ENCODE peak calls at places on chromosomes 6 and 20, in nine cellular contexts. T is brain microvascular endothelial cell; W is pancreas; N is T-helper 1 cell; D is T-helper 2 cell; I is naive thymus-derived CD8-positive, alpha-beta T cell; P is HEK293T; Q is stimulated activated CD4-positive, alpha-beta T cell treated with anti-CD3 and anti-CD28 coated beads, Interleukin-12 subunit alpha, Interleukin-12 subunit beta, amount 100 ng/mL, for 4 hours; U is NCI-H2029. Z is an unnamed sample.

GRCh38 chr6:107328081-107328480 is 131.3 kb downstream of the PDSS2 start:
- DNase-seq in D (no peak), T (no peak), N (no peak), U (no peak), P (no peak), Q (no peak), W (no peak), I (no peak), Z (no peak)

GRCh38 chr20:7113577-7114466 is 346.3 kb downstream of the BMP2 start:
- DNase-seq in U (no peak), I (no peak), P (peak), Q (no peak), W (no peak), N (no peak), T (peak), D (no peak), Z (peak)

GRCh38 chr20:34680586-34680985 is 3.7 kb upstream of the PIGU start:
- DNase-seq in W (no peak), U (no peak), D (no peak), N (no peak), Q (no peak), P (no peak), I (no peak), T (no peak), Z (no peak)

GRCh38 chr6:159606786-159607185 is 86.3 kb downstream of the SOD2 start:
- DNase-seq in I (no peak), U (no peak), W (no peak), Q (no peak), D (no peak), N (no peak), T (no peak), P (no peak), Z (no peak)

GRCh38 chr6:25250878-25251277 is 28.3 kb upstream of the CARMIL1 start:
- DNase-seq in U (no peak), I (no peak), P (no peak), W (no peak), N (no peak), T (peak), Q (no peak), D (no peak), Z (no peak)

GRCh38 chr6:67722861-67723261 is 912.2 kb upstream of the ADGRB3 start:
- DNase-seq in Q (no peak), U (no peak), N (no peak), D (no peak), W (no peak), T (no peak), I (peak), P (no peak), Z (no peak)

GRCh38 chr6:42520786-42521607 is 42.8 kb upstream of the UBR2 start:
- DNase-seq in T (peak), I (no peak), N (no peak), Q (no peak), U (no peak), W (no peak), D (no peak), P (no peak), Z (no peak)

GRCh38 chr20:60381643-60382400 is 423.6 kb downstream of the CDH26 start:
- DNase-seq in D (no peak), U (no peak), W (no peak), N (no peak), Q (no peak), I (no peak), P (no peak), T (peak), Z (no peak)

GRCh38 chr6:105402090-105402980 is 547 bp downstream of the PREP start:
- DNase-seq in U (no peak), P (peak), D (peak), W (no peak), I (no peak), Q (no peak), N (peak), T (peak), Z (no peak)

GRCh38 chr6:21496749-21497148 is 96.8 kb upstream of the SOX4 start:
- DNase-seq in U (no peak), D (no peak), T (no peak), P (no peak), W (no peak), N (no peak), Q (no peak), I (no peak), Z (no peak)

GRCh38 chr6:111242452-111242851 is 155.1 kb downstream of the SLC16A10 start:
- DNase-seq in T (peak), U (no peak), W (no peak), I (no peak), D (no peak), P (no peak), Q (no peak), N (no peak), Z (no peak)

GRCh38 chr20:64114356-64114971 is 7.1 kb upstream of the NPBWR2 start:
- DNase-seq in D (no peak), U (no peak), W (no peak), P (no peak), N (no peak), T (no peak), I (peak), Q (no peak), Z (no peak)

GRCh38 chr6:101083533-101084172 is 202.5 kb upstream of the ASCC3 start:
- DNase-seq in Q (no peak), D (no peak), U (no peak), W (no peak), T (peak), P (no peak), N (no peak), I (no peak), Z (no peak)

GRCh38 chr6:192313-192664 is 100.0 kb upstream of the DUSP22 start:
- DNase-seq in I (no peak), Q (no peak), D (no peak), U (no peak), T (no peak), P (no peak), W (no peak), N (no peak), Z (no peak)

GRCh38 chr6:150420926-150421325 is 52.1 kb downstream of the IYD start:
- DNase-seq in N (no peak), D (no peak), I (no peak), W (no peak), U (no peak), T (no peak), Q (no peak), P (no peak), Z (no peak)

Z was measured in left colon.